ENCODE peak calls at places on chromosome 21, in ten cellular contexts. J is Calu3; X is M059J; Y is COR-L47; R is T-helper 17 cell; K is KG1; N is erythroblast; L is astrocyte of the hippocampus; F is GM12864; B is stimulated activated CD4-positive, alpha-beta T cell treated with anti-CD3 and anti-CD28 coated beads, Interleukin-4, amount 100 ng/mL, for 48 hours. I is an unnamed sample.

GRCh38 chr21:38950388-38951094 is 144.8 kb downstream of the ETS2 start:
- DNase-seq in J (peak; percentile 17), B (no peak), X (peak; percentile 55), R (no peak), F (no peak), L (no peak), N (no peak), Y (no peak), K (no peak), I (no peak)

GRCh38 chr21:44489962-44490361 is 34.7 kb downstream of the LRRC3 start:
- DNase-seq in R (no peak), F (no peak), Y (no peak), K (no peak), B (no peak), X (no peak), L (no peak), J (no peak), N (no peak), I (no peak)

GRCh38 chr21:34700605-34701004 is 31.8 kb downstream of the CLIC6 start:
- DNase-seq in R (no peak), K (no peak), L (no peak), B (no peak), N (no peak), Y (no peak), J (no peak), X (no peak), F (no peak), I (no peak)

GRCh38 chr21:36134820-36135390 is at the start of gene CBR3:
- DNase-seq in Y (peak; percentile 51), X (peak; percentile 81), J (peak; percentile 36), N (no peak), B (peak; percentile 54), L (peak; percentile 71), K (no peak), F (no peak), R (peak; percentile 25), I (no peak)

GRCh38 chr21:42062543-42063022 is 8.5 kb upstream of the UMODL1 start:
- DNase-seq in Y (no peak), F (peak; percentile 96), X (no peak), B (peak; percentile 51), J (no peak), R (peak; percentile 85), L (no peak), N (peak; percentile 25), K (peak; percentile 24), I (no peak)

GRCh38 chr21:42568834-42569731 is 55.4 kb downstream of the SLC37A1 start:
- DNase-seq in F (no peak), Y (peak; percentile 79), B (no peak), J (no peak), K (no peak), N (no peak), X (no peak), R (no peak), L (no peak), I (peak; percentile 88)

GRCh38 chr21:38622827-38623209 is 124.5 kb upstream of the ERG start:
- DNase-seq in K (no peak), N (no peak), J (no peak), B (no peak), Y (no peak), L (no peak), X (no peak), R (no peak), F (no peak), I (no peak)

GRCh38 chr21:39536835-39537234 is 75.9 kb upstream of the B3GALT5 start:
- DNase-seq in X (no peak), B (no peak), N (no peak), K (no peak), F (no peak), Y (no peak), R (no peak), J (no peak), L (no peak), I (no peak)

GRCh38 chr21:33951276-33952178 is 35.9 kb upstream of the ATP5PO start:
- DNase-seq in N (no peak), F (no peak), X (no peak), K (no peak), B (no peak), L (no peak), R (no peak), J (no peak), Y (no peak), I (no peak)

GRCh38 chr21:14693997-14694396 is 147.9 kb upstream of the SAMSN1 start:
- DNase-seq in L (no peak), F (no peak), N (peak; percentile 73), B (no peak), Y (no peak), J (no peak), K (no peak), X (no peak), R (no peak), I (no peak)

GRCh38 chr21:17461014-17461413 is 51.8 kb upstream of the CXADR start:
- DNase-seq in Y (no peak), B (no peak), L (peak; percentile 70), X (peak; percentile 78), N (no peak), K (no peak), R (no peak), F (no peak), J (no peak), I (no peak)

GRCh38 chr21:40681164-40681859 is 165.6 kb downstream of the DSCAM start:
- DNase-seq in Y (peak; percentile 38), N (no peak), J (no peak), X (no peak), F (no peak), B (no peak), L (no peak), K (no peak), R (no peak), I (peak; percentile 82)

GRCh38 chr21:44709426-44710293 is 1.7 kb downstream of the TSPEAR start:
- DNase-seq in R (no peak), N (no peak), J (no peak), Y (peak; percentile 94), B (no peak), X (peak; percentile 21), K (no peak), L (peak; percentile 21), F (no peak), I (peak; percentile 90)

GRCh38 chr21:27213328-27213727 is 246.4 kb upstream of the ADAMTS5 start:
- DNase-seq in Y (no peak), J (no peak), R (no peak), L (peak; percentile 1), F (no peak), B (no peak), N (no peak), X (peak; percentile 27), K (no peak), I (no peak)

GRCh38 chr21:43761886-43762285 is 14.2 kb downstream of the CSTB start:
- DNase-seq in N (no peak), Y (no peak), K (no peak), F (no peak), L (no peak), X (no peak), R (no peak), J (no peak), B (no peak), I (no peak)

GRCh38 chr21:35156293-35156976 is 107.3 kb upstream of the RUNX1 start:
- DNase-seq in B (no peak), Y (no peak), X (no peak), K (no peak), J (peak; percentile 28), L (no peak), F (no peak), N (no peak), R (no peak), I (no peak)

GRCh38 chr21:44911384-44912157 is 9.1 kb downstream of the ITGB2 start:
- DNase-seq in Y (peak; percentile 87), N (no peak), F (no peak), K (no peak), L (peak; percentile 53), X (peak; percentile 68), R (peak; percentile 37), B (peak; percentile 50), J (peak; percentile 84), I (peak; percentile 87)

GRCh38 chr21:36065497-36066036 is 4.3 kb upstream of the CBR1 start:
- DNase-seq in J (no peak), K (no peak), R (no peak), L (no peak), X (peak; percentile 87), Y (no peak), F (no peak), N (no peak), B (no peak), I (no peak)

GRCh38 chr21:24514081-24514733 is 1093.1 kb downstream of the MRPL39 start:
- DNase-seq in L (peak; percentile 5), Y (peak; percentile 59), B (no peak), N (no peak), J (no peak), K (peak; percentile 10), F (no peak), X (peak; percentile 0), R (no peak), I (peak; percentile 80)

GRCh38 chr21:43734830-43735229 is 15.9 kb downstream of the PDXK start:
- DNase-seq in L (peak; percentile 95), K (no peak), R (no peak), B (no peak), J (no peak), Y (no peak), N (no peak), X (peak; percentile 40), F (no peak), I (no peak)

GRCh38 chr21:35925497-35925896 is 134.8 kb downstream of the SETD4 start:
- DNase-seq in R (no peak), K (no peak), F (no peak), Y (no peak), N (no peak), X (peak; percentile 90), L (peak; percentile 93), B (no peak), J (peak; percentile 65), I (no peak)

GRCh38 chr21:40950970-40951369 is 104.0 kb upstream of the DSCAM start:
- DNase-seq in J (no peak), N (no peak), Y (no peak), X (no peak), R (no peak), K (no peak), B (no peak), F (no peak), L (no peak), I (no peak)

GRCh38 chr21:46621457-46622182 is 13.9 kb upstream of the PRMT2 start:
- DNase-seq in J (peak; percentile 50), L (no peak), N (no peak), F (no peak), K (no peak), R (no peak), X (no peak), B (no peak), Y (no peak), I (no peak)

GRCh38 chr21:45412909-45413581 is 8.1 kb downstream of the COL18A1 start:
- DNase-seq in B (no peak), N (no peak), R (no peak), F (no peak), L (no peak), K (no peak), X (no peak), J (no peak), Y (no peak), I (no peak)

GRCh38 chr21:25889996-25890395 is 155.2 kb downstream of the GABPA start:
- DNase-seq in J (no peak), N (no peak), X (no peak), F (no peak), R (no peak), B (no peak), Y (no peak), K (no peak), L (no peak), I (no peak)

GRCh38 chr21:41895643-41896493 is 16.7 kb upstream of the PRDM15 start:
- DNase-seq in L (peak; percentile 21), N (no peak), F (no peak), B (peak; percentile 21), R (peak; percentile 27), J (no peak), K (peak; percentile 62), Y (no peak), X (no peak), I (no peak)